ENCODE peak calls at places on chromosomes 4 and X, in four cellular contexts. X, G, N and F are unnamed samples.

GRCh38 chr4:86582453-86582852 is 11.7 kb upstream of the PTPN13 start:
- DNase-seq in N (no peak), X (no peak), G (no peak), F (peak)

GRCh38 chr4:7513731-7514130 is 79.0 kb upstream of the PSAPL1 start:
- DNase-seq in X (peak), G (no peak), N (no peak), F (no peak)

GRCh38 chr4:169147217-169147616 is 123.5 kb downstream of the SH3RF1 start:
- DNase-seq in X (no peak), G (no peak), N (peak), F (no peak)

GRCh38 chr4:158238574-158238973 is 28.3 kb downstream of the TMEM144 start:
- DNase-seq in N (no peak), G (no peak), X (no peak), F (no peak)

GRCh38 chrX:110847334-110847733 is 51.7 kb upstream of the CHRDL1 start:
- DNase-seq in N (peak), G (no peak), X (peak), F (peak)

GRCh38 chr4:8163026-8163425 is 4.4 kb upstream of the ABLIM2 start:
- DNase-seq in N (no peak), G (no peak), X (no peak), F (no peak)

GRCh38 chr4:160831165-160831922 is 1332.5 kb downstream of the FSTL5 start:
- DNase-seq in G (no peak), N (no peak), X (no peak), F (no peak)

GRCh38 chrX:13647709-13648212 is 5.2 kb upstream of the TCEANC start:
- DNase-seq in G (no peak), N (no peak), X (no peak), F (peak)

GRCh38 chr4:56128231-56128630 is 179.5 kb downstream of the CEP135 start:
- DNase-seq in G (no peak), X (no peak), N (no peak), F (no peak)

GRCh38 chr4:150160473-150160872 is 82.2 kb downstream of the DCLK2 start:
- DNase-seq in X (no peak), N (no peak), G (no peak), F (no peak)

GRCh38 chrX:2894885-2895292 is 34.2 kb downstream of the ARSD start:
- DNase-seq in N (no peak), X (peak), G (no peak), F (peak)

GRCh38 chrX:97931586-97931985 is 1047.9 kb downstream of the RPA4 start:
- DNase-seq in G (no peak), X (no peak), N (no peak), F (no peak)

GRCh38 chr4:186021461-186022167 is 47.3 kb upstream of the TLR3 start:
- DNase-seq in N (peak), X (no peak), G (peak), F (peak)
- TF ChIP-seq CTCF in N (peak), X (peak), G (peak), F (peak)

GRCh38 chr4:26030780-26031179 is 116.8 kb downstream of the SMIM20 start:
- DNase-seq in X (no peak), G (no peak), N (no peak), F (no peak)

GRCh38 chr4:26030260-26030667 is 116.2 kb downstream of the SMIM20 start:
- DNase-seq in G (peak), N (no peak), X (no peak), F (no peak)

GRCh38 chr4:26028133-26028792 is 114.2 kb downstream of the SMIM20 start:
- DNase-seq in G (peak), X (no peak), N (no peak), F (no peak)

GRCh38 chr4:26029512-26030131 is 115.6 kb downstream of the SMIM20 start:
- DNase-seq in X (no peak), G (peak), N (no peak), F (no peak)

DNA sequence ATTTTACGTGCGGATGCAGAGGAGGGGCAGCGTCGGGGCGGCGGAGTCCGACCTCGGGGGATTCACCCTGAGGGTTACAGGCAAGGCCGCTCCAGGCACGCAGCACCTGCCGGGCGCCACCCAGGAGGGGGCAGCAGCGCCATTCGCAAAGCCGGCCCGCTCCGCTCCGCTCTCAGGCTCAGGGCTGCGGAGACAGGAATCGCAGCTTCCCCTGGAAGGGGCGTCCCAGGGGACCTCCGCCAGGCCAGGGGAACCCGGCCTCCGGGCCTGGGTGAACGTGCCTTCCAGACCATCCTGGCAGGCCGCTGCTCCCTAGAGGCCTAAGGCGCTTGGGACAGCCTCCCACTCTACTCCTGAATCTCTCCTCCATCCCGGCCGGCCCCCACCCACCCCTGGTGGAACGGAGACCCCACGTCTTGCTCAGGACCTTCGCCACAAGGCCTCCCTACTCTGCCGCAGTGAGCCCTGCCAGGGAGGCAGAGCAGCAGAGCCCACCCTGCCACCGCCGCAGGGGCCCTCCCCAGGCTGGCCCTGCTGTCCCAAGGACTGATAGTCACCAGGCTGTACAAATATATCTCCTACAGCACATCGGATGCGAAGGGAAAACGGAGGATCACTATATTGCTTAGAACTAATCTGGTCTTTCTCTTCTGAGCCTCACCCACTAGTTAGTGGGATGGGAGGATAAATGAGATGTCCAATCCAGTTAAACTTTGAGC is 114.9 kb downstream of the SMIM20 start:
- DNase-seq in N (no peak), X (peak), G (peak), F (peak)
- H3K27ac ChIP-seq in N (no peak), X (no peak), G (peak), F (no peak)

GRCh38 chrX:50581405-50581804 is 110.8 kb upstream of the DGKK start:
- DNase-seq in G (no peak), X (no peak), N (no peak), F (no peak)

GRCh38 chrX:50579955-50580354 is 109.3 kb upstream of the DGKK start:
- DNase-seq in X (peak), N (peak), G (peak), F (peak)
- TF ChIP-seq CTCF in X (peak), N (peak), G (peak), F (no peak)

GRCh38 chrX:136822337-136823095 is 41.8 kb upstream of the ARHGEF6 start:
- DNase-seq in G (no peak), X (no peak), N (no peak), F (no peak)
- H3K27ac ChIP-seq in G (no peak), X (no peak), N (peak), F (no peak)

DNA sequence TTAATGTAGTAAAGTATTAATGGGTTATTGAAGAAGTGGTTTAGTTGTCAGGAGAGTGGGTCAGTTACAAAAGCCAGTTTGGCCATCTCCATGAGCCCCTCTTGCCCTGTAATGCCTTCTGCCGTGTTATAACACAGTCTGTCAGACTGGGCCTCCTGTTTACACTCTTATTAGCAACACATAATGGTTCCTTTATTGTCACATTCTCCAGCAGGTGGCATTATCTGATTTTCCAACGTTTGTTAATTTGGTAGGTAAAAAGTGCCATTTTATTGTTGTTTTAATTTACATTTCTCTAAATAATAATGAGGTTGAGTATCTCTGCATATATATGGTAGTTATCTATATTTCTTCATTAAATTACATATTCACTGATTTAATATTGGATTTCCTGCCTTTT is 560.8 kb downstream of the FGF13 start:
- DNase-seq in N (no peak), G (no peak), X (no peak), F (no peak)
- TF ChIP-seq CTCF in N (peak), G (peak), X (no peak), F (no peak)

DNA sequence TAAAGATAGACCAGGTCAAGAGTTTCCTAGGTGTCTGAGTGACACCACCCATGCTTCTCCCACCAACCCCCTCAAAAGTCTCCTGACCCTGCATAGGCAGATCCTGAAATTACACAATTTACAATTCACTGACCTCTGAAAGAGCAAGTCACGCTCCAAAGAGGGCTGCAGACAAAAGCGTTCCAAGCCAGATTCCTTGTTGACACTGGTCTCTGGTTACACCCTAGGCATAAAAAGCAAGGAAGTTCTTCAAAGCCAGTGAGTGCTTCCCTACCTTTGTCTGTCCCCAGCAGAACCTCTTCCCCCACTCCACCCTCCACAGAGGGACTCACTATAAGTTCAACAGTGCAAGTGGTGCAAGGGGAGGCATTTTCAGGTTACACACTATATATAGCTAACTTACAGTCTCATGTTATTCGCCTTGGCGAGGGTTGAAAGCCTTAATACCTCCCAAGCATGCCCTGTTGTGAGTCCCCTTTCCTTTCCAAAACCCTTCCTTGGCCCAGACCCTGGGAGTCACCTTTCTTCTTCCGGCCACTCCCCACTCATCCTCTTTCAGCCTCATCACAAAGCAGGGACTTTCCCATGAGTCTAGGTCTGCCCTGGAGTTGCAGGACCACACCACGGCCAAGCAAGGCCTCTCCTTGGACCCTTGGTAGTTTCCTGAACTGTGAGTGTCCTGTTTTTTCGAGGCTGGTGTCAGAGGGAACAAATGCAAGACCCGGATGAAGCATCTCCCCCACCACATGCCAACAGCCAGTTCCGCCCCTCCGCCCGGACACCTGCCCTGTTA is 58.0 kb upstream of the KLF3 start:
- DNase-seq in G (no peak), N (no peak), X (peak), F (no peak)
- H3K27ac ChIP-seq in G (no peak), N (no peak), X (no peak), F (no peak)

DNA sequence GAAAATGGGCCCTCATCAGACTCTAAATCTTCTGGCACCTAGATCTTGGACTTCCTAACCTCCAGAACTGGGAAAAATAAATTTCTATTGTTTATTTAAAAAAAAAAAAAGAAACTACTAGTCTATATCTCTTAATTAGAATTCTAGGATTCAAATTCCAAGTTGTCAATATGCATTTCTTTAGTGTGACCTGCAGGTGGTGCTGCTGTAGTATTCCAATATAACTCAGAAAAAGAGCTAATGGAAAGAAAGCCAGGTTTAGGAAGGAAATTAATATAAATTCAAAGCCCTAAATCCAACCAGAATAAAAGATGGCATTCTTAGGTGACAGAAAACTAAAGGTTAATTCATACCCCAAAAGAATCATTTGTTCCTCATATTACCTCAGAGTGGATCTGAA is 80.0 kb upstream of the NALF2 start:
- DNase-seq in N (no peak), G (no peak), X (no peak), F (no peak)
- TF ChIP-seq CTCF in N (peak), G (peak), X (no peak), F (no peak)

DNA sequence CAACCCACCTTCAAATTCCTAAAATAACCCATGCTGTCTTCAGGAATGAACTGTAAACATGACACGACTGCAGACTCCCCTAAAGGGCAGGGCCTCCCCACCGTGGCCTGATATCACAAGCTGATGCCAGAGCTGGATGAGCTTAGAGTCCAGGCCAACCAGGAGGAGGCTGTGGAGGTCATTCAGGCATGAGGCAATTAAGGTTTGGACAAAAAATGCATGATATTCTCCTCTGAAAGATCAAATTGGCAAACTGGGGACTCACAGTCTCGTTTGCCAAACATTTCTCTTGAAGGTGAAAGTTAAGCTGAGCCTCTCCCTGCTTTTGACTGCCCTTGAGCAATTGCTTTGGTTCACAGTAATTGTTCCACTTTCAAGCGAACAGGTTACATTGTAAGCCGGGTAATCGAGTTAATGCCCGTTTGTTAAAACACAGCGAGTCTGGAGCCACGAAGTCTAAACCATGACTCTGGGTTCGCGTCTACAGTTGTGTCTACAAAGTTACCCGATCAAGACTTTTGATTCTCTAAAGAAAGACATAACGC is 105.6 kb downstream of the ENPP6 start:
- DNase-seq in N (no peak), G (no peak), X (no peak), F (no peak)
- H3K27ac ChIP-seq in N (no peak), G (no peak), X (no peak), F (no peak)

DNA sequence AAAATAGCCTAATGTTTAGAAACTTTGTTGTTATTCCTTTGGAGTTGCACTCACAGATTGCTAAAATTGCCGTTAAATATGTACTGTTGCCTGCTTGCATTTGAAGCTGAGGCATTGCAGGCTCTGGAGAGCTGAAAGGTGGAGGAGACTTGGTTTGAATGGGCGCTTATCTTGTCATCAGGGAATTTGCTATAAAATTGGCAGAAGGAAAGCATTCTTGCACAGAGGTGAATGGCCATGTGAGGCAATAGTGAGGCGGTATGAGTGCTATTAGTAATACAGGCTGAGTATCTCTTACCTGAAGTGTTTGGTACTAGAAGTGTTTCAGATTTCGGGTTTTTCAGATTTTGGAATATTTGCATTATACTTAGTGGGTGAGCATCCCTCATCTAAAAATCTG is 41.3 kb downstream of the TRAPPC11 start:
- DNase-seq in X (peak), G (no peak), N (no peak), F (no peak)
- TF ChIP-seq CTCF in X (peak), G (no peak), N (no peak), F (no peak)